ENCODE peak calls at places on chromosomes 6 and 20, in four cellular contexts. M is left ventricle myocardium inferior, C is MG63, H is endodermal cell. B is an unnamed sample.

GRCh38 chr20:44640522-44640921 is 11.0 kb downstream of the ADA start:
- DNase-seq in H (no peak), M (no peak), C (no peak), B (no peak)

GRCh38 chr20:21396921-21397340 is 395 bp downstream of the NKX2-4 start:
- DNase-seq in C (peak; percentile 10), M (no peak), H (peak; percentile 76), B (no peak)

GRCh38 chr6:39917981-39918380 is 16.3 kb downstream of the MOCS1 start:
- DNase-seq in H (no peak), M (no peak), C (no peak), B (no peak)

GRCh38 chr6:113650610-113650979 is 206.6 kb upstream of the MARCKS start:
- DNase-seq in C (no peak), M (no peak), H (no peak), B (no peak)

GRCh38 chr6:158812611-158813010 is 6.6 kb downstream of the EZR start:
- DNase-seq in M (no peak), C (no peak), H (peak; percentile 42), B (no peak)

GRCh38 chr20:37378785-37379598 is 33.1 kb downstream of the SRC start:
- DNase-seq in H (peak; percentile 71), M (no peak), C (peak; percentile 51), B (peak; percentile 39)

GRCh38 chr6:144104898-144105487 is 9.6 kb upstream of the SF3B5 start:
- DNase-seq in M (no peak), H (no peak), C (no peak), B (no peak)

GRCh38 chr20:32855387-32855786 is 3.3 kb upstream of the EFCAB8 start:
- DNase-seq in C (no peak), H (no peak), M (no peak), B (no peak)

DNA sequence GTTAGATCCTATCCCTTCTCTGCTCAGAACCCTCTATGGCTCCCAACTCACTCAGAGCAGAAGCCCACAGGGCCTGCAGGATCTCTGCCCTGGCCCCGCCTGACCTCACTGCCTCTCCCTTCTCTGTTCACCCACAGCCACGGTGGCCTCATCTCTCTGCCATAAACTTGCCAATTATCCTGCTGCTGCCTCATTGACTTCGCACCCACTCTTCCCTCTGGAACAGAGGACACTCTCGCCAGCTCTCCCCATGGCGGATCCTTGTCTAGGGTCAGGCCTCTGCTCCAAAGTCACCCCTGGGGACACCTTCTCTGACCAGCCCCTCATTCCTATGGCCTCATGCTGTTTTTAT is 86.4 kb downstream of the CEBPB start:
- DNase-seq in C (no peak), H (no peak), M (no peak), B (no peak)
- H3K4me3 ChIP-seq in C (no peak overlapping the region), H (no peak overlapping the region), M (no peak overlapping the region), B (no peak overlapping the region)

DNA sequence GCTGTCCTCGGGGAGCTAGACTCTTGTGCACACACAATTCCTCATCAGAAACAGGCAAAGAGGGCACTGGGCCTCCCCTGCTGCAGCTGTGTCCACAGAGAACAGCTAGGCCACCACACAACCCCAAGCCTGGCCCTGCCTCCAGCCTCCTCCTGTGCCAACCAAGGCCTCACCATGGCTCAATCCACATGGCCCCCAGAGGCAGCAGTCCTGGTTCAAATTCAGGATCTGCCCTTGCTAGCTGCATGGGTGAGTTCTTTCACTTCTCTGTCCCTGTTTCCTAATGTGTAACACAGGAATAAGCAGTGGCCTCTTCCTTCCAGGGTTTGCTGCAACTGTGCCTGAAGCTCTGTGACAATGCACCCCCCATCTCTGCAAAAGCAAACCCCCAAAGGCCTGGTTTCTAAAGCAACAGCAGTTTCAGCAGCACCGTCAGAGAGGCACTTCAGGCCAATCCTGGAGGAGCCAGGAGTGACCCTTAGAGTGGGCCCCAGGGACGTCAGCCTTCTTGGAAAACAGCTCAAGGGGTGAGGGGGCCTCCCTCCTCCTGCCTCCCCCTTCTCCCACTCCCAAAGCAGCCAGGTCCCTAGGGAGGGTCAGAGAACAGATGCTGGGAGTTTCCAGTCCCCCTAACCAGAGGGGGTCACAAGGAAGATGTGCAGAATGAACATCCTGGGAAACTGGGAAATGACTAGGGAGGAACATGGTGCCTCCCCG is 2.2 kb downstream of the ADISSP start:
- DNase-seq in H (peak; percentile 22), C (no peak), M (peak; percentile 62), B (no peak)
- H3K4me3 ChIP-seq in H (no peak overlapping the region), C (no peak overlapping the region), M (peak overlapping the region; percentile 79), B (no peak overlapping the region)

DNA sequence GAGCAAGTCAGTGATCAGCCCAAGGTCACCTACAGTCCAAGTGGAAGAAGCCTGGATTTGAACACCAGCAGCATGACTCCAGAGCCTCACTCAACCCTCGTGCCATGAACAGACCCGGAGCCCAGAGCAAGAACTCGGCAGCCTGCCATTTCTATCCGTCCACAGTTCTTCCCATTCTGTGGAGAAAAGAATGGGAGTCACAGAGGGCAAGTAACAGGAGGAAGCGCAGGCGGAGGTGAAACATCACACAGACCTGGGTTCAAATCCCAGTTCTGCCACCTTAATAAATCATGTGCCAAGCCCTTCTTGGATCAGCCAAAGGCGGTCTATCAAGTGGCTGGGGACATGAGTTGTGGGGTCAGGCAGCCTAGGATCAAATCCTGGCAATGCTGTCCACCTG is 4.3 kb downstream of the PREX1 start:
- DNase-seq in C (no peak), M (no peak), H (no peak), B (no peak)
- H3K4me3 ChIP-seq in C (no peak overlapping the region), M (no peak overlapping the region), H (no peak overlapping the region), B (no peak overlapping the region)

GRCh38 chr6:97151611-97152010 is 131.4 kb downstream of the MMS22L start:
- DNase-seq in M (no peak), H (no peak), C (no peak), B (no peak)

GRCh38 chr6:97147421-97147820 is 135.6 kb downstream of the MMS22L start:
- DNase-seq in C (no peak), H (no peak), M (no peak), B (no peak)

DNA sequence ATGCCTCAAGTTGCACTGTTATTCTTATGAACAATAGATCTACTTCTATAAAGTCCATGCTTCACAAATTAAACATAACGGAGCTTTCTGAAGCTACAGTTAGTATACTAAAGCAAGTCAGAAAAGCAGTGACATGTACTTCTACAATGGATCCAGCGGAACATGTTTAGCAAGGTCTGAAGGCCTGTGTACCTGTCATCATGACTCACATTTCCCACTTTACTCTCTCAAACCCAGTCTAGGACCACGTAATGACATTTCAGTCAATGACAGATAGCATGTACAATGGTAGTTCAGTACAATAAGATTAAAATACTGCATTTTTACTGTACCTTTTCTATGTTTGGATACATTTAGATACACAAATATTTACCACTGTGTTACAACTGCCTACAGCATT is 132.1 kb downstream of the MMS22L start:
- DNase-seq in C (no peak), H (no peak), M (no peak), B (no peak)
- H3K4me3 ChIP-seq in C (no peak overlapping the region), H (no peak overlapping the region), M (no peak overlapping the region), B (no peak overlapping the region)

GRCh38 chr6:128508588-128509296 is 11.7 kb downstream of the PTPRK start:
- DNase-seq in M (no peak), C (peak; percentile 75), H (no peak), B (no peak)
- H3K4me3 ChIP-seq in M (no peak overlapping the region), C (no peak overlapping the region), H (no peak overlapping the region), B (no peak overlapping the region)

DNA sequence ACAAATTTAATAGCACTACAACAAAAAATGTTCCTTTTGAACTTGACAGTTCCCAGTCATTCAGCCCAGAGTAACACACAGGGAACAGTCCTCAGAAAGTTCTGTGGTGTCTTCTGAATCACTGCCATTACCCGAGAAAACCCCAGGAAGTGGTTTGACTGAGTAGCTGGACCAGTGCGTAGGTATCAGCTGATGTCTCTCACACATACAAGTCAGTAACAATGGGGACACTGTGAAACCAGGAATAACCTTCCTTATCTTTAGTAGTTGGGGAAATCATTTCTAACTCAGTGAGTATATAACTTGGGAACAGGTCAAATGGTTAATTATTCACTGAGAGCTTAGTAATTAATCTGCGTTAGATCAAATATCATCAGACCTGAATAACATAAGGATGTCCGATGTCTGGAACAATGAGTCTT is 73.1 kb downstream of the HIVEP2 start:
- DNase-seq in H (no peak), M (no peak), C (peak; percentile 56), B (no peak)
- H3K4me3 ChIP-seq in H (no peak overlapping the region), M (peak overlapping the region; percentile 9), C (no peak overlapping the region), B (no peak overlapping the region)

DNA sequence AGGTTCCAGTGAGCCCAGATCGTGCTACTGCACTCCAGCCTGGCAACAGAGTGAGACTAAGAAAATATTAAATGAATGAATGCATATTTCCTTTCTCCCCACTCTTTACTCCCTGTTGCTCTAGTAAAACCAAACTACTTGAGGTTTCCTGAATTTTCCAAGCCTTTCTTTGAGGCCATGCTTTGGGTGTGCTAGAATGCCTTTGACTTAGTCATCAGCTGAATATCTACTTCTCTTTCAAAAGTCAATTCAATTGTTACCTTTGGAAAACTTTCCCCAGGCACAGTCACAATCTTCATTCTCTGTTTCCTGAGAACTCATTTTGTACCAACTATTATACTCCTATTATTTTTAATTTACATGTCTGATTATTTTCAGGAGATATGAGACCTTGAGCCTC is 27.5 kb upstream of the CEP85L start:
- DNase-seq in H (no peak), C (no peak), M (no peak), B (no peak)
- H3K4me3 ChIP-seq in H (no peak overlapping the region), C (no peak overlapping the region), M (no peak overlapping the region), B (no peak overlapping the region)

DNA sequence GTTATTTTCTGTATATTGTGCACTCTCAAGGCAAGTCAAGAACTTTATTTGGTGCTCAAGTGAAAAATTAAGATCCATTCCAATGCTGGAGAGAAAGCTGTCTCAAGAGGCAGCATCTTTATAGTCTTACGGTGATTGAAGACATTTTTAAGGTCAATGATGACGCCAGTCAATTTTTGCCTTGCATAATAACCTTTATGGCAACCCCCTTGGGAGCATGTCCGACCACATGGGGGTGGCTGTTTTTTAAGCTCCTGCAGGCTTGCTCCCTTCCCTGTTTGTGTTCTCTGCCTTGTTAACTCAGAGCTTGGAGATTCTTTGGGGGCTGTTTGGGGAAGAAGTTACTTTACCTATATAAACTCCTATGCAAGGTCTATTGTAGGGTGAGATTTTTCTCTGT is 109.6 kb upstream of the FERMT1 start:
- DNase-seq in H (no peak), C (no peak), M (no peak), B (no peak)
- H3K4me3 ChIP-seq in H (no peak overlapping the region), C (no peak overlapping the region), M (no peak overlapping the region), B (no peak overlapping the region)

GRCh38 chr20:46312945-46313861 is 4.9 kb upstream of the CDH22 start:
- DNase-seq in C (no peak), H (no peak), M (no peak), B (no peak)
- H3K4me3 ChIP-seq in C (no peak overlapping the region), H (peak overlapping the region; percentile 73), M (no peak overlapping the region), B (no peak overlapping the region)

B was measured in ovary.